ENCODE peak calls at places on chromosomes 3 and 15, in ten cellular contexts. I is CD4-positive, alpha-beta memory T cell; E is body of pancreas; M is ovary; Y is fibroblast of lung; F is adrenal gland; G is mucosa of descending colon; X is neural progenitor cell; Z is lower lobe of right lung; P is HCT116. T is an unnamed sample.

GRCh38 chr3:36025232-36025631 is 355.1 kb upstream of the STAC start:
- DNase-seq in I (no peak), E (no peak), M (no peak), Y (no peak), F (no peak), G (no peak), X (no peak), Z (no peak), P (no peak), T (no peak)

GRCh38 chr15:48336940-48337339 is 5.7 kb downstream of the DUT start:
- DNase-seq in I (no peak), E (no peak), M (no peak), Y (peak; percentile 12), F (no peak), G (no peak), X (peak; percentile 68), Z (no peak), P (peak; percentile 8), T (no peak)

GRCh38 chr3:31968391-31968926 is 12.6 kb downstream of the OSBPL10 start:
- DNase-seq in I (no peak), E (no peak), M (no peak), Y (peak; percentile 76), F (no peak), G (no peak), X (no peak), Z (no peak), P (no peak), T (no peak)

GRCh38 chr15:92429378-92430066 is 35.8 kb downstream of the ST8SIA2 start:
- DNase-seq in I (no peak), E (no peak), M (no peak), Y (peak; percentile 71), F (peak; percentile 44), G (no peak), X (peak; percentile 65), Z (no peak), P (peak; percentile 18), T (no peak)

GRCh38 chr3:151404316-151404715 is 19.8 kb upstream of the P2RY12 start:
- DNase-seq in I (no peak), E (no peak), M (no peak), Y (peak; percentile 44), F (no peak), G (no peak), X (no peak), Z (no peak), P (no peak), T (no peak)

GRCh38 chr3:158709666-158710083 is 22.6 kb downstream of the RARRES1 start:
- DNase-seq in I (no peak), E (no peak), M (no peak), Y (peak; percentile 96), F (peak; percentile 64), G (no peak), X (no peak), Z (no peak), P (no peak), T (peak; percentile 36)

GRCh38 chr3:48088056-48088748 is 72.0 kb upstream of the MAP4 start:
- DNase-seq in I (no peak), E (no peak), M (no peak), Y (no peak), F (peak; percentile 41), G (no peak), X (peak; percentile 58), Z (no peak), P (no peak), T (no peak)

GRCh38 chr3:77319711-77320110 is 279.8 kb downstream of the ROBO2 start:
- DNase-seq in I (no peak), E (no peak), M (no peak), Y (peak; percentile 48), F (no peak), G (no peak), X (peak; percentile 20), Z (no peak), P (no peak), T (no peak)

GRCh38 chr3:112354642-112355333 is 21.8 kb downstream of the CD200 start:
- DNase-seq in I (no peak), E (no peak), M (no peak), Y (no peak), F (no peak), G (no peak), X (no peak), Z (no peak), P (no peak), T (no peak)

GRCh38 chr3:105062853-105063252 is 303.9 kb upstream of the ALCAM start:
- DNase-seq in I (no peak), E (no peak), M (no peak), Y (peak; percentile 18), F (no peak), G (no peak), X (no peak), Z (no peak), P (no peak), T (no peak)

GRCh38 chr3:57227930-57228733 is 603 bp downstream of the APPL1 start:
- DNase-seq in I (peak; percentile 60), E (peak; percentile 49), M (peak; percentile 53), Y (peak; percentile 71), F (peak; percentile 55), G (peak; percentile 57), X (peak; percentile 45), Z (peak; percentile 66), P (no peak), T (peak; percentile 53)

GRCh38 chr3:4978966-4979400 is 254 bp upstream of the BHLHE40 start:
- DNase-seq in I (peak; percentile 98), E (peak; percentile 96), M (peak; percentile 96), Y (peak; percentile 96), F (peak; percentile 97), G (peak; percentile 95), X (peak; percentile 55), Z (peak; percentile 98), P (peak; percentile 95), T (peak; percentile 98)

GRCh38 chr3:190585771-190586630 is 72.1 kb downstream of the IL1RAP start:
- DNase-seq in I (no peak), E (no peak), M (no peak), Y (peak; percentile 94), F (peak; percentile 31), G (no peak), X (peak; percentile 53), Z (no peak), P (peak; percentile 81), T (no peak)

GRCh38 chr3:160446522-160447056 is 3.0 kb downstream of the TRIM59 start:
- DNase-seq in I (no peak), E (no peak), M (no peak), Y (no peak), F (no peak), G (no peak), X (no peak), Z (no peak), P (no peak), T (no peak)

GRCh38 chr3:112459750-112460149 is 39.5 kb downstream of the BTLA start:
- DNase-seq in I (no peak), E (no peak), M (no peak), Y (no peak), F (no peak), G (no peak), X (no peak), Z (no peak), P (no peak), T (no peak)

GRCh38 chr3:152087153-152087552 is 181.6 kb upstream of the MBNL1 start:
- DNase-seq in I (no peak), E (no peak), M (no peak), Y (no peak), F (no peak), G (no peak), X (peak; percentile 22), Z (no peak), P (no peak), T (peak; percentile 22)

GRCh38 chr3:68090571-68090970 is 436.2 kb upstream of the SUCLG2 start:
- DNase-seq in I (no peak), E (no peak), M (no peak), Y (no peak), F (no peak), G (no peak), X (no peak), Z (no peak), P (no peak), T (no peak)

GRCh38 chr15:96337991-96338771 is 7.7 kb downstream of the NR2F2 start:
- DNase-seq in I (no peak), E (no peak), M (no peak), Y (peak; percentile 42), F (no peak), G (no peak), X (peak; percentile 4), Z (no peak), P (no peak), T (no peak)
- H3K4me3 ChIP-seq in I (no peak overlapping the region), E (no peak overlapping the region), M (peak overlapping the region; percentile 46), Y (peak overlapping the region; percentile 99), F (no peak overlapping the region), G (no peak overlapping the region), X (peak overlapping the region; percentile 92), Z (peak overlapping the region; percentile 71), P (no peak overlapping the region), T (peak overlapping the region; percentile 96)

GRCh38 chr3:124833710-124834332 is 53.3 kb downstream of the ITGB5 start:
- DNase-seq in I (no peak), E (no peak), M (no peak), Y (no peak), F (no peak), G (no peak), X (no peak), Z (no peak), P (no peak), T (no peak)
- H3K4me1 ChIP-seq in I (peaks cover 34% of the 10 kb centered on the region), E (peaks cover 23% of the 10 kb centered on the region), M (peaks cover 22% of the 10 kb centered on the region), Y (peaks cover 50% of the 10 kb centered on the region), F (peaks cover 24% of the 10 kb centered on the region), G (peaks cover 41% of the 10 kb centered on the region), X (peaks cover 31% of the 10 kb centered on the region), Z (peaks cover 65% of the 10 kb centered on the region), P (peaks cover 64% of the 10 kb centered on the region), T (peaks cover 34% of the 10 kb centered on the region)

GRCh38 chr3:45688882-45689786 is at the start of gene SACM1L:
- DNase-seq in I (peak; percentile 96), E (peak; percentile 98), M (peak; percentile 96), Y (peak; percentile 99), F (peak; percentile 98), G (peak; percentile 98), X (peak; percentile 99), Z (peak; percentile 98), P (peak; percentile 95), T (peak; percentile 99)

GRCh38 chr3:45689787-45690145 is 570 bp downstream of the SACM1L start:
- DNase-seq in I (no peak), E (no peak), M (no peak), Y (peak; percentile 23), F (no peak), G (no peak), X (no peak), Z (no peak), P (no peak), T (no peak)

GRCh38 chr3:45686850-45687249 is 2.3 kb upstream of the SACM1L start:
- DNase-seq in I (no peak), E (no peak), M (no peak), Y (no peak), F (no peak), G (no peak), X (no peak), Z (no peak), P (no peak), T (no peak)

GRCh38 chr3:45688194-45688881 is 858 bp upstream of the SACM1L start:
- DNase-seq in I (peak; percentile 62), E (peak; percentile 30), M (peak; percentile 45), Y (peak; percentile 35), F (peak; percentile 48), G (peak; percentile 51), X (peak; percentile 81), Z (no peak), P (no peak), T (peak; percentile 31)

GRCh38 chr3:45687828-45688193 is 1.4 kb upstream of the SACM1L start:
- DNase-seq in I (no peak), E (no peak), M (no peak), Y (no peak), F (no peak), G (no peak), X (no peak), Z (no peak), P (no peak), T (no peak)
- H3K4me3 ChIP-seq in I (peak overlapping the region; percentile 97), E (no peak overlapping the region), M (peak overlapping the region; percentile 56), Y (peak overlapping the region; percentile 60), F (no peak overlapping the region), G (peak overlapping the region; percentile 10), X (peak overlapping the region; percentile 90), Z (peak overlapping the region; percentile 76), P (no peak overlapping the region), T (peak overlapping the region; percentile 70)

GRCh38 chr3:108088697-108089096 is 2.1 kb downstream of the CD47 start:
- DNase-seq in I (peak; percentile 67), E (no peak), M (no peak), Y (peak; percentile 12), F (no peak), G (no peak), X (no peak), Z (no peak), P (no peak), T (no peak)
- H3K4me1 ChIP-seq in I (peaks cover 69% of the 10 kb centered on the region), E (no peaks in the 10 kb centered on the region), M (peaks cover 2% of the 10 kb centered on the region), Y (peaks cover 3% of the 10 kb centered on the region), F (peaks cover 8% of the 10 kb centered on the region), G (peaks cover 28% of the 10 kb centered on the region), X (peaks cover 12% of the 10 kb centered on the region), Z (peaks cover 44% of the 10 kb centered on the region), P (peaks cover 19% of the 10 kb centered on the region), T (no peaks in the 10 kb centered on the region)